ENCODE peak calls at places on chromosome 16, in four cellular contexts. X is GM12878, H is HepG2, K is K562. L is an unnamed sample.
A peak's percentile ranks its signal among the peaks of the same experiment; 100 is the strongest.

GRCh38 chr16:82229800-82230619 is 60.0 kb upstream of the MPHOSPH6 start:
- DNase-seq in X (peak; percentile 3), H (peak; percentile 75), K (peak; percentile 79), L (peak; percentile 86)

GRCh38 chr16:84754353-84754856 is 54.6 kb downstream of the USP10 start:
- DNase-seq in X (peak; percentile 78), H (peak; percentile 83), K (peak; percentile 89), L (peak; percentile 33)

GRCh38 chr16:1916654-1916990 is 1.6 kb downstream of the HS3ST6 start:
- DNase-seq in X (no peak), H (no peak), K (no peak), L (no peak)

GRCh38 chr16:31352344-31353115 is 2.4 kb upstream of the ITGAX start:
- DNase-seq in X (no peak), H (no peak), K (no peak), L (no peak)

GRCh38 chr16:28499854-28500253 is 5.4 kb downstream of the APOBR start:
- DNase-seq in X (no peak), H (peak; percentile 37), K (no peak), L (no peak)

GRCh38 chr16:23952128-23953041 is 116.6 kb downstream of the PRKCB start:
- DNase-seq in X (no peak), H (no peak), K (peak; percentile 91), L (no peak)

GRCh38 chr16:56294599-56294998 is 103.3 kb downstream of the GNAO1 start:
- DNase-seq in X (no peak), H (no peak), K (no peak), L (no peak)

GRCh38 chr16:82010649-82011048 is 621 bp downstream of the SDR42E1 start:
- DNase-seq in X (no peak), H (no peak), K (no peak), L (no peak)

GRCh38 chr16:79629003-79629402 is 28.5 kb upstream of the MAF start:
- DNase-seq in X (no peak), H (no peak), K (no peak), L (no peak)

GRCh38 chr16:23434380-23434779 is 18.6 kb downstream of the COG7 start:
- DNase-seq in X (peak; percentile 40), H (peak; percentile 83), K (peak; percentile 81), L (no peak)

GRCh38 chr16:30882429-30883310 is 11.2 kb downstream of the BCL7C start:
- DNase-seq in X (no peak), H (no peak), K (no peak), L (no peak)

GRCh38 chr16:57628008-57628781 is at the start of gene ADGRG1:
- DNase-seq in X (no peak), H (peak; percentile 67), K (peak; percentile 86), L (peak; percentile 65)

GRCh38 chr16:73065617-73066313 is 17.8 kb upstream of the ZFHX3 start:
- DNase-seq in X (no peak), H (no peak), K (no peak), L (peak; percentile 60)
- TF ChIP-seq KDM1A in X (no peak), H (no peak), K (no peak), L (no peak)

DNA sequence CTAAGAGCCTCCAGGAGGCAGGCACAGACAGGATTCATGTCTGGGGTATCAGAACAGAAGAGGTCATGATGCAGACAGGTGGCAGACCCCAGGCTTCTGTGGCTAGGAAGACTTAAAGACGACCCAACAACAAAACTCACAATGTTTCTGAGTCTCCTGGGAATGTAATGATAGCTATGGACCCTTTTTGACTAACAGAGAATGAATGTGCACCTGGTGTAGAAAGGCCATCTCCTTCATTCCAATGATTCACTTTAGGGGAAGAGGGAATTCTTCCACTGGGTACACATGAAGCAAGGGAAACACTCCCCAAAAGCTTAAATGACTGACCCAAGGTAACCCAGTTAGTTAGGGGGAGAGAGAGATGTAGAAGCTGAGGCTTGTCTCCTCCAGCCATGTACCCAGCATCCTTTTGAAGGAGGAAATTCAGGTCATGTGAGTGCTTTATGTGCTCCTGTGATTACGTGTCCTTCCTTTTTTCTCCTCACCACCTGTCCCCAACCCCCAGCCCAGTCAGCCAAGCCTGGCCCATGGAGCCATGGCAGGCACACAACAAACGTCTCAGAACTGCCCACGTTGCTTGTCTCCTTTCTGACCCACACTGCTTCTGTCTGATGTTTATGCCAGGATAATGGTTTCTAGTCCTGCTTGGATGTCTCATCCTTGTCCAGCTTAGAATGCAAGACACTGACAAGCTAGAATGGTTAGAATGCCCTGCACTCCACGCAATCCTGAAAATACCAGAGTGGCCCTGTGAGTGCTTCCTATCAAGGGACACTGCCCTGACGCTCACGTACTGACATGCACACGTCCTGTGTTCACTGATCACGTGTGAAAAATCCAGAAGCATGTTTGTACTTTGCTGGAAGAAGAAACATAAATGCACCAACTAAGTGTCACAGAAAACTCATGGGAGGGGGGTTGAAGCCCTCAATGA is 156.4 kb downstream of the ZFHX3 start:
- DNase-seq in X (no peak), H (no peak), K (no peak), L (no peak)
- TF ChIP-seq SIN3A in X (no peak), H (no peak), K (no peak), L (no peak)

GRCh38 chr16:71320021-71320420 is 30.8 kb upstream of the CMTR2 start:
- DNase-seq in X (no peak), H (no peak), K (no peak), L (no peak)
- TF ChIP-seq KDM1A in X (no peak), H (no peak), K (no peak), L (no peak)

GRCh38 chr16:10883004-10883403 is 6.0 kb downstream of the CIITA start:
- DNase-seq in X (no peak), H (no peak), K (no peak), L (no peak)
- TF ChIP-seq SIN3A in X (no peak), H (no peak), K (no peak), L (no peak)

DNA sequence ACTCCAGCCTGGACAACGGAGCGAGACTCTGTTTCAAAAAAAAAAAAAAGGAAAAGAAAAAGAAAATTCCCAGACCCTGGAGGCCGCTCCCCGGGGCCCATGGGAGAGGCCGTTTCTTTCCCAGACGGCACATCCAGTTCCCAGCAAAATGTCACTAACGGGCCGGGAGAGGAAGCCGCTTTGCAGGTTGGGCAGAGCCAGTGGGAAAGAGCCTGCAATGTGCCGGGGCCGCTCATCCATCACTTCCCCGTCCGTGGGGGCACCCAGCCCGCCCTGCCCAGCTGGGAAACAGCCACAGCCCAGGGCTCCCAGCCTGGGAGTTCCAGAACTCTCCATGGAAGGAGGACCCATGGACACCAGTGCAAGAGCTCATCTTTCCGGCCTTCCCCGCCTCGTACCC is 41.8 kb upstream of the PABPN1L start:
- DNase-seq in X (no peak), H (no peak), K (no peak), L (no peak)
- TF ChIP-seq KDM1A in X (no peak), H (no peak), K (no peak), L (no peak)

L was measured in H1.